ENCODE peak calls at places on chromosomes 1 and 21, in seven cellular contexts. I is endodermal cell, Q is heart right ventricle, O is mesendoderm, G is right lobe of liver, X is testis, V is bronchial epithelial cell. E is an unnamed sample.

GRCh38 chr1:103336376-103336775 is 189.1 kb upstream of the RNPC3 start:
- DNase-seq in Q (no peak), V (no peak), G (no peak), X (no peak), O (no peak), I (no peak), E (peak; percentile 29)

GRCh38 chr21:35579520-35580293 is 480.6 kb downstream of the SETD4 start:
- DNase-seq in O (no peak), X (no peak), Q (no peak), G (no peak), I (no peak), V (peak; percentile 62), E (no peak)

GRCh38 chr1:7422561-7422960 is 348.5 kb upstream of the VAMP3 start:
- DNase-seq in G (peak; percentile 20), V (no peak), O (no peak), X (no peak), Q (no peak), I (no peak), E (no peak)

GRCh38 chr1:184088037-184088436 is 36.5 kb downstream of the TSEN15 start:
- DNase-seq in X (no peak), Q (no peak), G (no peak), O (peak; percentile 10), I (no peak), V (no peak), E (no peak)

GRCh38 chr1:119590377-119590776 is 57.7 kb downstream of the ZNF697 start:
- DNase-seq in Q (no peak), G (no peak), O (no peak), V (no peak), X (no peak), I (no peak), E (no peak)

GRCh38 chr1:36486436-36487335 is 4.0 kb upstream of the CSF3R start:
- DNase-seq in Q (peak; percentile 37), X (no peak), G (peak; percentile 95), I (peak; percentile 32), O (no peak), V (peak; percentile 44), E (peak; percentile 39)

GRCh38 chr1:71047635-71048607 is at the start of gene PTGER3:
- DNase-seq in G (peak; percentile 50), I (peak; percentile 89), Q (peak; percentile 75), V (peak; percentile 12), X (peak; percentile 54), O (peak; percentile 54), E (peak; percentile 86)

GRCh38 chr1:155012760-155013602 is 10.4 kb downstream of the ZBTB7B start:
- DNase-seq in G (no peak), V (no peak), I (no peak), X (no peak), O (no peak), Q (no peak), E (no peak)

GRCh38 chr21:15014220-15014619 is 50.6 kb downstream of the NRIP1 start:
- DNase-seq in I (no peak), G (no peak), X (no peak), Q (no peak), O (no peak), V (no peak), E (no peak)

GRCh38 chr1:95028954-95029353 is 43.8 kb downstream of the ALG14 start:
- DNase-seq in G (no peak), I (no peak), V (no peak), Q (no peak), O (no peak), X (no peak), E (no peak)

GRCh38 chr1:8858112-8858668 is 20.3 kb downstream of the ENO1 start:
- DNase-seq in Q (no peak), O (peak; percentile 82), V (peak; percentile 53), X (no peak), G (no peak), I (peak; percentile 62), E (peak; percentile 90)

GRCh38 chr1:229629251-229629650 is 3.2 kb downstream of the URB2 start:
- DNase-seq in X (no peak), O (no peak), Q (no peak), G (no peak), V (no peak), I (no peak), E (no peak)

GRCh38 chr1:89844236-89844807 is 23.5 kb downstream of the LRRC8D start:
- DNase-seq in Q (no peak), X (no peak), I (no peak), V (no peak), O (no peak), G (no peak), E (no peak)

GRCh38 chr1:162561037-162561615 is 396 bp upstream of the UAP1 start:
- DNase-seq in O (peak; percentile 98), V (peak; percentile 84), Q (peak; percentile 99), X (peak; percentile 99), I (peak; percentile 99), G (peak; percentile 100), E (peak; percentile 99)

GRCh38 chr1:222704260-222704659 is 8.0 kb downstream of the AIDA start:
- DNase-seq in G (no peak), V (no peak), O (no peak), I (no peak), X (no peak), Q (no peak), E (no peak)

GRCh38 chr1:81950037-81950436 is 149.3 kb downstream of the ADGRL2 start:
- DNase-seq in I (no peak), X (no peak), Q (no peak), G (no peak), O (no peak), V (no peak), E (no peak)

GRCh38 chr1:40592107-40592773 is 60.8 kb downstream of the ZNF684 start:
- DNase-seq in Q (no peak), V (peak; percentile 72), O (peak; percentile 30), I (peak; percentile 49), G (no peak), X (peak; percentile 38), E (no peak)

GRCh38 chr1:43307458-43308158 is 6.8 kb downstream of the TIE1 start:
- DNase-seq in O (no peak), X (no peak), Q (no peak), I (no peak), G (no peak), V (no peak), E (no peak)

GRCh38 chr21:17250651-17251294 is 262.1 kb upstream of the CXADR start:
- DNase-seq in X (no peak), I (no peak), V (no peak), O (no peak), Q (no peak), G (no peak), E (no peak)

GRCh38 chr1:62688687-62689085 is 500 bp upstream of the DOCK7 start:
- DNase-seq in X (no peak), Q (no peak), V (peak; percentile 43), I (no peak), O (no peak), G (no peak), E (peak; percentile 42)

GRCh38 chr1:9659328-9659727 is 7.8 kb downstream of the PIK3CD start:
- DNase-seq in X (no peak), V (peak; percentile 62), G (no peak), O (no peak), I (no peak), Q (no peak), E (peak; percentile 89)

GRCh38 chr1:182051938-182052337 is 9.6 kb downstream of the ZNF648 start:
- DNase-seq in O (no peak), Q (no peak), G (no peak), X (no peak), I (no peak), V (peak; percentile 38), E (no peak)

GRCh38 chr21:14616303-14617039 is 70.4 kb upstream of the SAMSN1 start:
- DNase-seq in I (no peak), G (no peak), X (no peak), V (peak; percentile 61), Q (no peak), O (peak; percentile 53), E (no peak)

DNA sequence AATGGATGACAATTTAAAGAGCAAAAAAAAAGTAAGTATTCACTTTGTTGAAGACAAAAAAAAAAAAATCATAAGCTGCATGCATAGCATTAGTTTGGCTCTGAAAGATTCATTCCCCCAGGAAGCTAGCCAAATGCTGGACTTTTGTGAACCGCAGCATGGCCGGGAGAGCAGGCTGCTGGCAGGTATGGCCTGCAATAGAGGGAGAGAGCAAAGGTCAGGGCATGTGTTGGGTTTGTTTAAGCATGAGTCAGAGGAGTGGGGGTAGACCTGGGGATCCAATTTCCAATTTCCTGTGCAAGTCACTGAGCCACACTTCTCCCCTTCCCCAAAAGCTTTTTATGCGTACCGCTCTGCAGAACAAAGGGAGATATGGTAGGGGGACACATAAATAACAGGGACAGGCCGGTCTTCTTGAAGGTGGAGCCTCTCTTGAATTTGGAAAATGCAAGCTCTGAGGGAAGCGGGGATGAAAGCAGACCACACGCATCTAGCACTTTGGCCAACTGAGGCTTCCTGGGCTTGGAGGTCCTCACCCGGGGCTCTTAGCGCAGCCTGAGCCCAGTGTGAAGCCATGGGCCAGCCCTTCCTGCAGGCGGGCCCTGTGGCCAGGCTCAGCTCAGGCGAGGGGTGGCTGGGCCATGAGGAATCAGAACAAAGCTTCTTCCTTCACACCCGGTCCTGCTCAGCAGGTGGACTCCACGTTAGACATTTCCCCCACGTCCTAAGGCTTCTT is 171.1 kb downstream of the TOMM20 start:
- DNase-seq in I (peak; percentile 79), O (peak; percentile 90), Q (no peak), X (peak; percentile 12), G (peak; percentile 94), V (peak; percentile 55), E (no peak)
- H3K4me3 ChIP-seq in I (peak overlapping the region; percentile 13), O (no peak overlapping the region), Q (no peak overlapping the region), X (no peak overlapping the region), G (no peak overlapping the region), V (no peak overlapping the region), E (no peak overlapping the region)

GRCh38 chr1:78279051-78279450 is 211.7 kb upstream of the PTGFR start:
- DNase-seq in I (no peak), O (no peak), Q (no peak), V (peak; percentile 82), G (no peak), X (no peak), E (no peak)
- H3K4me3 ChIP-seq in I (no peak overlapping the region), O (no peak overlapping the region), Q (no peak overlapping the region), V (no peak overlapping the region), G (no peak overlapping the region), X (no peak overlapping the region), E (no peak overlapping the region)

GRCh38 chr1:180157576-180158057 is 2.9 kb downstream of the QSOX1 start:
- DNase-seq in I (no peak), G (peak; percentile 67), Q (no peak), X (no peak), V (peak; percentile 57), O (no peak), E (no peak)
- H3K4me3 ChIP-seq in I (peak overlapping the region; percentile 68), G (no peak overlapping the region), Q (no peak overlapping the region), X (no peak overlapping the region), V (no peak overlapping the region), O (no peak overlapping the region), E (no peak overlapping the region)

DNA sequence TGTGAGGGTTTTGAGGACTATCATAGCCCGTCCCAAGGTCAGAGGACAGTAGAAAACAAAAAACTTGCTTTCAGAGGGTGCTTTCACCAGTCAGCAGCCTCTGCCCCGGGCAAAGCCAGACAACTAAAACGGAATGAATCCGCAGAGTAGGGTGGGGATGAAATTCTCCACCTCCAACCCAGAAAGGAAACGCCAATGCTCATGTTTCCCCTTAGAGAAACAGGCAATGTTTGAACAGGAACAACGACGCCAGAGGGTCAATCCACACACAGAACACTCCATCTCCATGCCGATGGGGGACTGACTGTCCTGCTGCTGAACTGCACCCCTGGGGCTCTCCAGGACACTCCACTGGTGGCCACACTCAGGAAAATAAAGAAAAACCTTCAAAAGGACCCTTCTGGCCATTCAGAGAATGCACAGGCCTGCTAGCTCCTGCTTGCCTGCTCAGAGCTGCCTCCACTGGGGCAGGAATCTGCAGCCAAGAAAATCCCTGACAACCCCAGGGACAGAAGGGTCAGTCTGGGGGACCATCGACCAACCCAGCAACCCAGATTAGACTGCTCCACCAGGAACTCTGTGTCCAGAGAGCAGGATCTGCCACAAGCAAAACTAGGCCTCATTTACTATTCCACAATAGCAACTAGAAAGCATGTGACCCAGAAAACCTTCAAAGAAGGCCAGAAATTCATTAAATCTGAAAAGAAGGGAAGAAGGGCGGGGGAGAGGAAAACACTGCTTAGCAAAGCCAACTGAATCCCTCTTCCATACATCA is 116.0 kb downstream of the TOMM20 start:
- DNase-seq in V (peak; percentile 75), Q (no peak), G (peak; percentile 41), I (peak; percentile 41), O (no peak), X (peak; percentile 34), E (no peak)
- H3K4me3 ChIP-seq in V (no peak overlapping the region), Q (no peak overlapping the region), G (no peak overlapping the region), I (no peak overlapping the region), O (no peak overlapping the region), X (no peak overlapping the region), E (no peak overlapping the region)